ENCODE peak calls at places on chromosome 16, in ten cellular contexts. D, A, C, F, P, L, Q, K, B and M are unnamed samples.
A peak's percentile ranks its signal among the peaks of the same experiment; 100 is the strongest.

GRCh38 chr16:53773881-53774280 is 69.9 kb downstream of the FTO start:
- DNase-seq in D (no peak), A (no peak), C (no peak), F (no peak), P (no peak), L (no peak), Q (no peak), K (no peak), B (no peak), M (no peak)

GRCh38 chr16:55035037-55035436 is 104.4 kb downstream of the IRX5 start:
- DNase-seq in D (peak; percentile 51), A (peak; percentile 58), C (peak; percentile 63), F (no peak), P (peak; percentile 56), L (peak; percentile 24), Q (peak; percentile 36), K (no peak), B (peak; percentile 80), M (peak; percentile 55)

GRCh38 chr16:642189-643049 is 791 bp downstream of the MCRIP2 start:
- DNase-seq in D (peak; percentile 89), A (peak; percentile 78), C (peak; percentile 82), F (peak; percentile 86), P (peak; percentile 71), L (peak; percentile 82), Q (peak; percentile 72), K (peak; percentile 84), B (peak; percentile 54), M (peak; percentile 42)

GRCh38 chr16:85475233-85475632 is 137.9 kb upstream of the GSE1 start:
- DNase-seq in D (no peak), A (no peak), C (no peak), F (no peak), P (no peak), L (peak; percentile 70), Q (no peak), K (no peak), B (no peak), M (no peak)

GRCh38 chr16:22117666-22118065 is 25.3 kb downstream of the VWA3A start:
- DNase-seq in D (no peak), A (no peak), C (no peak), F (no peak), P (no peak), L (no peak), Q (no peak), K (no peak), B (no peak), M (no peak)

GRCh38 chr16:85731179-85731578 is 19.7 kb downstream of the C16orf74 start:
- DNase-seq in D (no peak), A (peak; percentile 18), C (no peak), F (no peak), P (no peak), L (no peak), Q (no peak), K (no peak), B (no peak), M (no peak)

GRCh38 chr16:49875812-49876715 is 20.2 kb upstream of the ZNF423 start:
- DNase-seq in D (no peak), A (no peak), C (no peak), F (no peak), P (no peak), L (peak; percentile 5), Q (no peak), K (peak; percentile 39), B (peak; percentile 73), M (no peak)

GRCh38 chr16:89575247-89576172 is at the start of gene CPNE7:
- DNase-seq in D (no peak), A (no peak), C (peak; percentile 79), F (no peak), P (peak; percentile 43), L (no peak), Q (no peak), K (no peak), B (peak; percentile 60), M (no peak)

GRCh38 chr16:1781758-1782407 is 488 bp downstream of the SPSB3 start:
- DNase-seq in D (peak; percentile 56), A (peak; percentile 60), C (peak; percentile 54), F (peak; percentile 37), P (peak; percentile 37), L (peak; percentile 30), Q (no peak), K (peak; percentile 48), B (peak; percentile 53), M (no peak)

GRCh38 chr16:50474138-50474537 is 74.1 kb upstream of the NKD1 start:
- DNase-seq in D (no peak), A (no peak), C (no peak), F (no peak), P (no peak), L (no peak), Q (no peak), K (no peak), B (no peak), M (no peak)

GRCh38 chr16:77744136-77744535 is 21.8 kb downstream of the NUDT7 start:
- DNase-seq in D (no peak), A (no peak), C (no peak), F (no peak), P (no peak), L (no peak), Q (no peak), K (no peak), B (no peak), M (no peak)

GRCh38 chr16:80710918-80711317 is 93.5 kb downstream of the CDYL2 start:
- DNase-seq in D (no peak), A (no peak), C (no peak), F (no peak), P (no peak), L (no peak), Q (no peak), K (no peak), B (no peak), M (no peak)

GRCh38 chr16:69107311-69107962 is 2.0 kb downstream of the HAS3 start:
- DNase-seq in D (no peak), A (no peak), C (no peak), F (peak; percentile 72), P (peak; percentile 40), L (peak; percentile 60), Q (peak; percentile 51), K (no peak), B (peak; percentile 67), M (no peak)
- TF ChIP-seq CTCF in D (no peak), A (no peak), C (no peak), F (no peak), P (no peak), L (no peak), Q (no peak), K (no peak), B (peak; percentile 33), M (no peak)

DNA sequence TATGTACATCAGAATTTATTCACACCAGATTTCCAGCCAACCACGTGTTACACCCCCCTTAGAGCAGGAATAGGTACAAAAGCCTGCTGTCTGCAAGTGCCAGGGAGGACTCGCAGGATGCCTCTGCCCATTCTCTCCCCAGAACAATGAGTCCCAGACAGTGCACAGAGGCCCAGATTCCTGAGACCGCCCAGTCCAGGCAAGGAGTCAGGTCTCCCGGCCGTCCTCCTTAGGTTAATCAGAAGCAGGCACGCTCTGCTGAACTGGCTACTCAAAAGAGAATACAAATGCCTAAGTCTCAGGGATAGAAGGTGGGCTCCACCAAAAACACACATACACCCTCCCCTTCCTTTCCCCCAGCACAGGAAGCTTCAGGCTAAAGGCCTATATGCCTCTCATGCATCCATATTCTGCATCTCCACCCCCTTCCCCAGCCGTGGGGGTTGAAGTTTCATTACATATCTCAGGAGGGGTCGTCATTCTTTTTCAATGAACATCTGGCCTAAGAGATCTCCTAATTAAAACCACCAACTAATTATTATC is 159.2 kb upstream of the CDH11 start:
- DNase-seq in D (no peak), A (no peak), C (no peak), F (no peak), P (no peak), L (no peak), Q (no peak), K (no peak), B (peak; percentile 71), M (no peak)
- H3K4me3 ChIP-seq in D (no peak overlapping the region), A (no peak overlapping the region), C (no peak overlapping the region), F (no peak overlapping the region), P (no peak overlapping the region), L (no peak overlapping the region), Q (no peak overlapping the region), K (no peak overlapping the region), B (peak overlapping the region; percentile 6), M (no peak overlapping the region)

DNA sequence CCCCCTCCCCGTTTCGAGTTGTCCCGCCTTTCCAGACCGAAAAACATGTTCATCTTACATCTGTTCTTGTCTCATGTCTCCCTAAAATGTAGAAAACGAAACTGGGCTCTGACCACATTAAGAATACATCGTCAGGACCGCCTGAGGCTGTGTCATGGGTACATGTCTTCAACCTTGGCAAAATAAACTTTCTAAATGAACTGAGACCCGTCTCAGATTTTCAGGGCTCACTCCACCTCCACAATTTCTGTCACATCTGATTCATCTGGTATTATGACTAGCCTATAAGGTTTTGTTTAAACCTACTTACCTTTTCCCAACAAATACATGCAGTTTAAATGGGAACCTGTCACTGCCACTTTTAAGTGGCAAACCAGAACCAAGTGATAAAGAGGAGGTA is 621 bp downstream of the SDR42E1 start:
- DNase-seq in D (no peak), A (no peak), C (no peak), F (no peak), P (no peak), L (no peak), Q (no peak), K (no peak), B (no peak), M (no peak)
- H3K27ac ChIP-seq in D (no peak overlapping the region), A (no peak overlapping the region), C (no peak overlapping the region), F (no peak overlapping the region), P (no peak overlapping the region), L (no peak overlapping the region), Q (peak overlapping the region; percentile 73), K (no peak overlapping the region), B (no peak overlapping the region), M (no peak overlapping the region)

GRCh38 chr16:8905795-8906591 is 23.8 kb downstream of the LITAFD start:
- DNase-seq in D (no peak), A (no peak), C (peak; percentile 41), F (no peak), P (no peak), L (no peak), Q (no peak), K (no peak), B (peak; percentile 51), M (no peak)

GRCh38 chr16:8905168-8905762 is 23.1 kb downstream of the LITAFD start:
- DNase-seq in D (no peak), A (peak; percentile 41), C (no peak), F (no peak), P (peak; percentile 37), L (no peak), Q (no peak), K (no peak), B (peak; percentile 50), M (peak; percentile 37)

GRCh38 chr16:8904018-8904430 is 21.9 kb downstream of the LITAFD start:
- DNase-seq in D (no peak), A (no peak), C (no peak), F (no peak), P (no peak), L (no peak), Q (no peak), K (no peak), B (no peak), M (no peak)

GRCh38 chr16:8908779-8909468 is 26.8 kb downstream of the LITAFD start:
- DNase-seq in D (no peak), A (no peak), C (no peak), F (no peak), P (no peak), L (no peak), Q (no peak), K (no peak), B (no peak), M (no peak)

DNA sequence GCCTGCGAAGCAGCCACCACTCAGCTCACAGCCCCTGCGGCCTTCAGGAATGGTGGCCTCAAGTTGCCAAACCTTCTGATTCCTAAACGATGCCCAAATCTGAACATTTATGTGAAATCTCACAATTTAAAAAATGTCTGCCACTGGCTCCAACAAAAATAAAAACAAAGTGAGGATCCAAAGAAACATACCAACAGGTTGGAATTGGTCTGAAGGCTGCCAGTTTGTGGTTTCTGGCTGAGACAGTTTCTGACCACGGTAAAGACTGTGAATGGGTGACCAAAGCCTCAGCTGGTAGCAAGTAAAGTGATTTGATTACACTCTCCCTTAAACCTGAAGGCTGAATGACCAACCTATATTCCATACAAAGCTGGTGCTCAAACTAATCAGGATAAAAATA is 24.9 kb downstream of the LITAFD start:
- DNase-seq in D (no peak), A (no peak), C (no peak), F (no peak), P (no peak), L (no peak), Q (no peak), K (no peak), B (no peak), M (no peak)
- TF ChIP-seq CTCF in D (no peak), A (no peak), C (no peak), F (no peak), P (no peak), L (no peak), Q (no peak), K (no peak), B (no peak), M (no peak)